ENCODE peak calls at places on chromosomes 5 and 9, in eight cellular contexts. One of them, this sample, is unnamed.

GRCh38 chr9:27150758-27151431 is 41.9 kb downstream of the TEK start:
- DNase-seq in adrenal gland: no peak
- DNase-seq in activated B cell treated with CpG ODN at 0.5 μM for 24 hours: no peak
- DNase-seq in Calu3: no peak
- DNase-seq in GM12864: no peak
- DNase-seq in IMR-90: peak; percentile 77
- DNase-seq in A549: no peak
- DNase-seq in transverse colon: no peak
- DNase-seq in this sample: no peak

GRCh38 chr9:19255821-19256220 is 25.3 kb downstream of the DENND4C start:
- DNase-seq in Calu3: no peak
- DNase-seq in A549: no peak
- DNase-seq in adrenal gland: no peak
- DNase-seq in transverse colon: no peak
- DNase-seq in activated B cell treated with CpG ODN at 0.5 μM for 24 hours: no peak
- DNase-seq in GM12864: no peak
- DNase-seq in IMR-90: no peak
- DNase-seq in this sample: no peak

GRCh38 chr5:36944607-36945225 is 68.1 kb downstream of the NIPBL start:
- DNase-seq in transverse colon: no peak
- DNase-seq in GM12864: peak; percentile 41
- DNase-seq in adrenal gland: no peak
- DNase-seq in activated B cell treated with CpG ODN at 0.5 μM for 24 hours: no peak
- DNase-seq in IMR-90: peak; percentile 76
- DNase-seq in Calu3: no peak
- DNase-seq in A549: no peak
- DNase-seq in this sample: no peak

GRCh38 chr5:120152472-120152871 is 311.6 kb upstream of the PRR16 start:
- DNase-seq in GM12864: no peak
- DNase-seq in transverse colon: no peak
- DNase-seq in Calu3: no peak
- DNase-seq in A549: no peak
- DNase-seq in activated B cell treated with CpG ODN at 0.5 μM for 24 hours: no peak
- DNase-seq in adrenal gland: no peak
- DNase-seq in IMR-90: peak; percentile 95
- DNase-seq in this sample: no peak

GRCh38 chr5:62199792-62200716 is 106.0 kb upstream of the KIF2A start:
- DNase-seq in GM12864: no peak
- DNase-seq in Calu3: no peak
- DNase-seq in IMR-90: no peak
- DNase-seq in activated B cell treated with CpG ODN at 0.5 μM for 24 hours: no peak
- DNase-seq in transverse colon: no peak
- DNase-seq in A549: no peak
- DNase-seq in adrenal gland: no peak
- DNase-seq in this sample: no peak

GRCh38 chr9:133510926-133511505 is 13.7 kb downstream of the MYMK start:
- DNase-seq in Calu3: no peak
- DNase-seq in adrenal gland: no peak
- DNase-seq in GM12864: no peak
- DNase-seq in transverse colon: no peak
- DNase-seq in IMR-90: no peak
- DNase-seq in activated B cell treated with CpG ODN at 0.5 μM for 24 hours: no peak
- DNase-seq in A549: no peak
- DNase-seq in this sample: no peak

GRCh38 chr9:80285325-80285724 is 713.6 kb downstream of the TLE4 start:
- DNase-seq in Calu3: no peak
- DNase-seq in A549: no peak
- DNase-seq in GM12864: no peak
- DNase-seq in activated B cell treated with CpG ODN at 0.5 μM for 24 hours: no peak
- DNase-seq in adrenal gland: no peak
- DNase-seq in transverse colon: no peak
- DNase-seq in IMR-90: peak; percentile 7
- DNase-seq in this sample: no peak

GRCh38 chr9:77427256-77427927 is 220.7 kb downstream of the GNA14 start:
- DNase-seq in transverse colon: no peak
- DNase-seq in A549: no peak
- DNase-seq in adrenal gland: no peak
- DNase-seq in Calu3: no peak
- DNase-seq in GM12864: no peak
- DNase-seq in activated B cell treated with CpG ODN at 0.5 μM for 24 hours: no peak
- DNase-seq in IMR-90: no peak
- DNase-seq in this sample: no peak

GRCh38 chr9:127506814-127507750 is 55.8 kb downstream of the LRSAM1 start:
- DNase-seq in GM12864: no peak
- DNase-seq in A549: no peak
- DNase-seq in activated B cell treated with CpG ODN at 0.5 μM for 24 hours: no peak
- DNase-seq in transverse colon: no peak
- DNase-seq in Calu3: no peak
- DNase-seq in adrenal gland: peak; percentile 74
- DNase-seq in IMR-90: peak; percentile 74
- DNase-seq in this sample: no peak

GRCh38 chr5:173283318-173284288 is 44.6 kb downstream of the STC2 start:
- DNase-seq in activated B cell treated with CpG ODN at 0.5 μM for 24 hours: peak; percentile 29
- DNase-seq in A549: peak; percentile 80
- DNase-seq in GM12864: no peak
- DNase-seq in Calu3: peak; percentile 92
- DNase-seq in adrenal gland: peak; percentile 68
- DNase-seq in IMR-90: peak; percentile 49
- DNase-seq in transverse colon: peak; percentile 51
- DNase-seq in this sample: peak; percentile 84

GRCh38 chr5:4561403-4561802 is 578.7 kb upstream of the ADAMTS16 start:
- DNase-seq in IMR-90: no peak
- DNase-seq in transverse colon: no peak
- DNase-seq in A549: no peak
- DNase-seq in adrenal gland: no peak
- DNase-seq in Calu3: no peak
- DNase-seq in activated B cell treated with CpG ODN at 0.5 μM for 24 hours: no peak
- DNase-seq in GM12864: no peak
- DNase-seq in this sample: no peak

GRCh38 chr5:4563400-4563799 is 576.7 kb upstream of the ADAMTS16 start:
- DNase-seq in transverse colon: no peak
- DNase-seq in activated B cell treated with CpG ODN at 0.5 μM for 24 hours: no peak
- DNase-seq in Calu3: no peak
- DNase-seq in GM12864: no peak
- DNase-seq in adrenal gland: no peak
- DNase-seq in A549: no peak
- DNase-seq in IMR-90: no peak
- DNase-seq in this sample: no peak
- TF ChIP-seq CTCF in transverse colon: no peak
- TF ChIP-seq CTCF in activated B cell treated with CpG ODN at 0.5 μM for 24 hours: no peak
- TF ChIP-seq CTCF in Calu3: no peak
- TF ChIP-seq CTCF in GM12864: no peak
- TF ChIP-seq CTCF in adrenal gland: no peak
- TF ChIP-seq CTCF in A549: no peak
- TF ChIP-seq CTCF in IMR-90: no peak
- TF ChIP-seq CTCF in this sample: peak; percentile 79

GRCh38 chr9:129868033-129868395 is 32.8 kb downstream of the USP20 start:
- DNase-seq in transverse colon: no peak
- DNase-seq in A549: no peak
- DNase-seq in Calu3: no peak
- DNase-seq in GM12864: no peak
- DNase-seq in activated B cell treated with CpG ODN at 0.5 μM for 24 hours: no peak
- DNase-seq in IMR-90: no peak
- DNase-seq in adrenal gland: no peak
- DNase-seq in this sample: no peak

GRCh38 chr9:129865668-129866320 is 30.5 kb downstream of the USP20 start:
- DNase-seq in transverse colon: no peak
- DNase-seq in adrenal gland: no peak
- DNase-seq in IMR-90: no peak
- DNase-seq in A549: no peak
- DNase-seq in GM12864: no peak
- DNase-seq in Calu3: no peak
- DNase-seq in activated B cell treated with CpG ODN at 0.5 μM for 24 hours: no peak
- DNase-seq in this sample: no peak

GRCh38 chr9:129868571-129869486 is 33.6 kb downstream of the USP20 start:
- DNase-seq in adrenal gland: no peak
- DNase-seq in transverse colon: peak; percentile 68
- DNase-seq in IMR-90: no peak
- DNase-seq in A549: no peak
- DNase-seq in GM12864: no peak
- DNase-seq in activated B cell treated with CpG ODN at 0.5 μM for 24 hours: no peak
- DNase-seq in Calu3: no peak
- DNase-seq in this sample: no peak

GRCh38 chr9:129866373-129867137 is 31.3 kb downstream of the USP20 start:
- DNase-seq in activated B cell treated with CpG ODN at 0.5 μM for 24 hours: no peak
- DNase-seq in Calu3: no peak
- DNase-seq in GM12864: no peak
- DNase-seq in IMR-90: no peak
- DNase-seq in A549: no peak
- DNase-seq in transverse colon: no peak
- DNase-seq in adrenal gland: no peak
- DNase-seq in this sample: no peak

DNA sequence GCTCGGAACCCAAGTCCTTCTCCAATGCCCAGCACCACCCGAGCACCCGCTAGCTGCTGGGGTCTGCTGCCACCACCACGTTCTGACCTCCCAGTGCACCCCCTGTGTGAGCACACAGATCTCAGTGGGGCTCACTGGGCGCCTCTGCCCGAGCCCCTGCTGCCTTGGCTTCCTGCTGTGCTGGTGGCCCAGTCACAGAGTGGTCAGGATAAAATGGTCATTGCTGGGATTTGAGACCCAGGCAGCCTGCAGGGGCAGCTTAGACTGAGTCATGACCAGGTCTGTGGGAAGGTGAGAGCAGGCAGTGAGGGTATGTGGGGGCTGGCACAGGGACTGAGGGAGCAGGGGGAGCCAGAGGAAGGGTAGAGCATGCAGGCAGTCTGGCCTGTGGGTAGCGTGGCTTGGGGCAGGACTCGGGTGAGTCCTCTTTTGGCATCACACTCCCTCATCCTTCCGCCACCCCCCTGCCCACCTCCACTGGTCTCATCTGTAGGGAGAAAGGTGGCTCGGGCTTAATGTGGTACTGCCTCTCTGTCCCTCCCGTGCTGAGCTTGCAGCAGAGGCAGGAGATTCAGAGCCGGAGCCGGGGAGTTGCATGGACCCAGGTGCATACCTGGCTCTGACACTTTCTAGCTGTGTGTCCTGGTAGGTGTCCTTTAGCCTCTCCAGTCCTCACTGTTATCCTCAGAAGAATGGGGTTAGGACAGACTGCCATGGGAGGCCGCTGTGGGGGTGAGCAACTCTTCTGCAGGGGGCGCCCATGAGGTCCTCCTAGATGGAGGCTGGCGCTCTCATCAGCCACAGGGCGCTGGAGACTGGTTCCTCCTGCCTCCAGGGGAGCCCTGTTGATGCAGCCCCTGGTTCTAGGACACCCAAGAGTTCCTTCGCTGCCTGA is 32.1 kb downstream of the USP20 start:
- DNase-seq in A549: no peak
- DNase-seq in IMR-90: no peak
- DNase-seq in Calu3: no peak
- DNase-seq in transverse colon: no peak
- DNase-seq in adrenal gland: no peak
- DNase-seq in activated B cell treated with CpG ODN at 0.5 μM for 24 hours: no peak
- DNase-seq in GM12864: no peak
- DNase-seq in this sample: no peak
- TF ChIP-seq CTCF in A549: no peak
- TF ChIP-seq CTCF in IMR-90: no peak
- TF ChIP-seq CTCF in Calu3: no peak
- TF ChIP-seq CTCF in transverse colon: no peak
- TF ChIP-seq CTCF in adrenal gland: no peak
- TF ChIP-seq CTCF in activated B cell treated with CpG ODN at 0.5 μM for 24 hours: no peak
- TF ChIP-seq CTCF in GM12864: no peak
- TF ChIP-seq CTCF in this sample: no peak

DNA sequence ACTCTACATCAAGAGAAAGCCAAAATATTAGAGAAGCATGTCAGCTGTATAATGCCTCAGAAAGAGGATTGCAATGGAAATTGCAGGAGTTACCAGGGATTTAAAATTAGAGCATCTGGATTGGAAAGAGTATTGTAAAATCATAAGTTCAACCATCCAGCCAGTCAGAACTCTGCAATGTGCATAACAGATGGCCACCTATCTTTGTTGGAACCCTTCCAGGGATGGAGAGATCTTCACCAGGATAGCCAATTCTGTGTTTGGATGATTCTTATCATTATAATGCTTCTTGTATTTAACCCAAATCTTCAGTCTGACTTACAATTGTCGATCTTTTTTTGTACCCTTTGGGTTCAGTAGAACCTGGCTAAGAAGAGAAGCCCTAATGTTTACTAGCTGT is 164.4 kb downstream of the TLR4 start:
- DNase-seq in adrenal gland: no peak
- DNase-seq in IMR-90: no peak
- DNase-seq in A549: no peak
- DNase-seq in activated B cell treated with CpG ODN at 0.5 μM for 24 hours: no peak
- DNase-seq in transverse colon: no peak
- DNase-seq in Calu3: no peak
- DNase-seq in GM12864: no peak
- DNase-seq in this sample: no peak
- TF ChIP-seq CTCF in adrenal gland: no peak
- TF ChIP-seq CTCF in IMR-90: no peak
- TF ChIP-seq CTCF in A549: no peak
- TF ChIP-seq CTCF in activated B cell treated with CpG ODN at 0.5 μM for 24 hours: no peak
- TF ChIP-seq CTCF in transverse colon: no peak
- TF ChIP-seq CTCF in Calu3: no peak
- TF ChIP-seq CTCF in GM12864: no peak
- TF ChIP-seq CTCF in this sample: no peak

GRCh38 chr5:146909496-146910068 is 31.0 kb upstream of the PPP2R2B start:
- DNase-seq in activated B cell treated with CpG ODN at 0.5 μM for 24 hours: no peak
- DNase-seq in A549: no peak
- DNase-seq in IMR-90: no peak
- DNase-seq in Calu3: no peak
- DNase-seq in GM12864: no peak
- DNase-seq in adrenal gland: no peak
- DNase-seq in transverse colon: no peak
- DNase-seq in this sample: no peak

GRCh38 chr5:146910239-146910638 is 31.7 kb upstream of the PPP2R2B start:
- DNase-seq in transverse colon: no peak
- DNase-seq in GM12864: no peak
- DNase-seq in adrenal gland: no peak
- DNase-seq in Calu3: no peak
- DNase-seq in IMR-90: no peak
- DNase-seq in A549: no peak
- DNase-seq in activated B cell treated with CpG ODN at 0.5 μM for 24 hours: no peak
- DNase-seq in this sample: no peak

DNA sequence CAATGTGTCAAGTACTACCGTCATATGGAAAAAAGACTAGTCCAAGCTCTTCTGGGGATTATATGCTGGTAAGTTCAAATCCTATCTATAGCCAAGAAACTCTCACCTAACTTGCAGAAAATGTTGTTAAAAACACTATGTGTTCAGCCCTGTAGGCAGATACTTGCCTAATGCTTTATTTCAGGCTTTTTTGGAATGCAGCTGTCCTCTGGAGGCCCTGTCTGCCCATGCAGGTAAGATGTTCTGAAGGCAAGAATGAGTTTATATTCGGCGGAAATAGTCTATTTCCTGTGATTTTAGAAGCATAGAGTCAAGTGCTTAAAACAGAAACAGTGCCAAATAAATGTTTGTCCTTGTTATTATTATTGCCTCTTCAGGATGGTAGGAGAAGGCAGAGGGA is 34.3 kb upstream of the PPP2R2B start:
- DNase-seq in activated B cell treated with CpG ODN at 0.5 μM for 24 hours: no peak
- DNase-seq in A549: no peak
- DNase-seq in IMR-90: no peak
- DNase-seq in Calu3: no peak
- DNase-seq in adrenal gland: no peak
- DNase-seq in transverse colon: no peak
- DNase-seq in GM12864: no peak
- DNase-seq in this sample: no peak
- TF ChIP-seq CTCF in activated B cell treated with CpG ODN at 0.5 μM for 24 hours: no peak
- TF ChIP-seq CTCF in A549: no peak
- TF ChIP-seq CTCF in IMR-90: no peak
- TF ChIP-seq CTCF in Calu3: no peak
- TF ChIP-seq CTCF in adrenal gland: no peak
- TF ChIP-seq CTCF in transverse colon: no peak
- TF ChIP-seq CTCF in GM12864: no peak
- TF ChIP-seq CTCF in this sample: no peak